ENCODE peak calls at places on chromosome 3, in five cellular contexts. G is fibroblast of lung, X is adrenal gland, J is ovary, H is heart left ventricle. C is an unnamed sample.

GRCh38 chr3:57691411-57692133 is 1.3 kb downstream of the DENND6A start:
- DNase-seq in G (peak), X (no peak), J (peak), H (no peak), C (no peak)

GRCh38 chr3:9681723-9682081 is 21.9 kb upstream of the CPNE9 start:
- DNase-seq in G (no peak), X (peak), J (no peak), H (no peak), C (no peak)

GRCh38 chr3:127159547-127159946 is 33.4 kb upstream of the PRR23E start:
- DNase-seq in G (no peak), X (no peak), J (no peak), H (no peak), C (peak)

GRCh38 chr3:58866079-58866478 is 183.7 kb downstream of the CFAP20DC start:
- DNase-seq in G (no peak), X (no peak), J (no peak), H (no peak), C (no peak)

GRCh38 chr3:183991403-183991802 is 26.3 kb downstream of the ABCC5 start:
- DNase-seq in G (no peak), X (no peak), J (no peak), H (no peak), C (no peak)

GRCh38 chr3:54046677-54047214 is 75.6 kb upstream of the CACNA2D3 start:
- DNase-seq in G (peak), X (peak), J (peak), H (peak), C (no peak)

GRCh38 chr3:99921986-99922385 is 104.3 kb downstream of the CMSS1 start:
- DNase-seq in G (peak), X (no peak), J (no peak), H (no peak), C (no peak)

GRCh38 chr3:190058486-190059241 is 62.0 kb downstream of the P3H2 start:
- DNase-seq in G (no peak), X (no peak), J (no peak), H (no peak), C (no peak)

GRCh38 chr3:190303887-190304286 is 18.4 kb downstream of the CLDN1 start:
- DNase-seq in G (no peak), X (no peak), J (no peak), H (no peak), C (no peak)

GRCh38 chr3:188446791-188447190 is 292.8 kb downstream of the LPP start:
- DNase-seq in G (no peak), X (no peak), J (no peak), H (no peak), C (no peak)

GRCh38 chr3:81743096-81744025 is 18.1 kb downstream of the GBE1 start:
- DNase-seq in G (peak), X (no peak), J (no peak), H (no peak), C (no peak)

GRCh38 chr3:161914703-161915102 is 418.1 kb downstream of the OTOL1 start:
- DNase-seq in G (peak), X (peak), J (peak), H (no peak), C (peak)

GRCh38 chr3:171039674-171040073 is 13.2 kb upstream of the SLC2A2 start:
- DNase-seq in G (no peak), X (no peak), J (no peak), H (peak), C (no peak)

GRCh38 chr3:9951962-9952805 is at the start of gene PRRT3:
- DNase-seq in G (peak), X (peak), J (no peak), H (no peak), C (peak)

GRCh38 chr3:175005881-175006280 is 146.7 kb downstream of the NAALADL2 start:
- DNase-seq in G (peak), X (no peak), J (no peak), H (no peak), C (no peak)

GRCh38 chr3:135248217-135248616 is 453.2 kb downstream of the EPHB1 start:
- DNase-seq in G (no peak), X (no peak), J (no peak), H (no peak), C (no peak)

GRCh38 chr3:28542351-28542750 is 193.7 kb upstream of the AZI2 start:
- DNase-seq in G (no peak), X (no peak), J (no peak), H (no peak), C (no peak)

GRCh38 chr3:53680026-53680425 is 166.2 kb downstream of the CHDH start:
- DNase-seq in G (peak), X (no peak), J (peak), H (peak), C (no peak)

GRCh38 chr3:138383715-138384114 is 35.3 kb downstream of the MRAS start:
- DNase-seq in G (no peak), X (no peak), J (no peak), H (no peak), C (no peak)

DNA sequence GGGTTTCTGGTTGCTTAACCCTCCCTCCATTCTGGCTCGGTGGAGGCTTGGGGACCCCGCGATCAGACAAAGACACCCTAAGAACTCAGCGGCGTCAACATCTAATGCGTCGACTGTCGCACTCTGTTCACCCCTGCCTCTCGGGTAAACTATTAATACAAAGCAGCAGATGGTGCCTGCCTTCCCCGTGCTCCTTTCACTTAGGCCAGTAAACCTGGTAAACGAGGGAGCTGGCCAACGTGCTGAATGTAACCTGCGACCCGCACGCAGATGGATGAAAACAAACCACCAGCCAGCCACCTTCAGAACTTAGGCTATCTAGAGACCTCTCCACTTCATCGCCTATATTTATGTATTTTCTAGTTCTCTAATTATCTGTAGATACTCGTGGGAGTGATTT is 848 bp upstream of the CADPS start:
- DNase-seq in G (peak), X (peak), J (peak), H (peak), C (peak)
- H3K4me3 ChIP-seq in G (no peak), X (no peak), J (no peak), H (no peak), C (peak)

GRCh38 chr3:13658681-13659080 is 109.8 kb downstream of the FBLN2 start:
- DNase-seq in G (no peak), X (no peak), J (no peak), H (no peak), C (no peak)
- H3K4me3 ChIP-seq in G (no peak), X (no peak), J (no peak), H (no peak), C (no peak)

DNA sequence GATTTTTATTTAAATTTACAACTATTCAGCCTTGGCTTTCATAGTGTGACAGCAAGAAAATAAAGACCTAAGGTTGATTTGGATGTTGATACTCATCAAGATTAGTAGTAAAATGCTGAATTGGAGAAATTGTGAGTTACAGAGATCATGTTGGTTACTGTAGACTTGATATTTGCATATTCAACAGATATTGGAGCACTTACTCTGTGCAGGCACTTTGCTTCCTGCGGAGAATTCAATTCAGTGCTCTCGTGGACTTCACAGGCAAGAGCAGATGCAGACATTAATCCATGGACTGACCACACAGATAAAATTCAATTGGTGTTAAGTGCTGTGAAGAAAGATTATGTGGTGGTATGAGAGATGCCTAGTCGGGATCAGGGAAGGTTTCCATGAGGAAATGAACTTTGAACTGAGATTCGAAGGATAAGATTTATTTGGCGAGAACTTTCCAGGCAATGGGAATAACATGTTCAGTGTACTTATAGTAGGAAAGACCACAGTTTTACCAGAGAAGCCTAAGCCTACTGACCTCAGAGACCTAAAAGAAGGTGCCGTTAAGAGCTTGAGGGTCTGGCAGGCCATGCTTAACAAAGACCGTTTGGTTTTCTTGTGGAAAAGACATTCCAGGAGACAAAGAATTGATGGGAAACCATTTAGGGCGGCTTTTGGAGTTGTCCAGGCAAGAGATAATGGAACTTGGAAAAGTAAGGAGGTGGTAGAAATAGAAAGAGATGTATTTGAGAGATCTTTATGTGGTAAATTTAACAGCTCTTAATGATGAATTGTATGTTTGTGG is 4.3 kb downstream of the SELENOT start:
- DNase-seq in G (no peak), X (no peak), J (no peak), H (no peak), C (no peak)
- H3K4me3 ChIP-seq in G (no peak), X (no peak), J (no peak), H (no peak), C (no peak)

DNA sequence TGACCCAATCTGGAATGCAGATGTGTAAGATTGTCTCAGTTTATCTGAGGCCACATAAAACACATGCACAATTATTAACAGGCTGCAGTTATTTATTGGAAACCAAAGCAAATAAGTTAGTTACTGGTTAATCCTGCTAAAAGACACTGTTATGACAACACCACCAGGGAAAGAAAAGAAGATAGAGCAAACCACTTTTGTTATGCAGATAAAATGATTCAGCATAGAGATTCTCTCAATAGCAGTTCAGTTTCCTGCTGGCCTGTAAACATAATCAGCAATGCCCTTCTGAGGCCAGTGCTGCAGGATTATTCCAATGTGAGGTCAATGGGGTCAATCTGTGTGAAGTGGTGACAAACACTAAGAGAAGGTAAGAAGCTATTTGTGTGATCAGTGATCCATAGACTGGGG is 244.4 kb downstream of the ZBTB20 start:
- DNase-seq in G (no peak), X (no peak), J (no peak), H (no peak), C (peak)
- H3K4me3 ChIP-seq in G (no peak), X (no peak), J (no peak), H (no peak), C (no peak)

DNA sequence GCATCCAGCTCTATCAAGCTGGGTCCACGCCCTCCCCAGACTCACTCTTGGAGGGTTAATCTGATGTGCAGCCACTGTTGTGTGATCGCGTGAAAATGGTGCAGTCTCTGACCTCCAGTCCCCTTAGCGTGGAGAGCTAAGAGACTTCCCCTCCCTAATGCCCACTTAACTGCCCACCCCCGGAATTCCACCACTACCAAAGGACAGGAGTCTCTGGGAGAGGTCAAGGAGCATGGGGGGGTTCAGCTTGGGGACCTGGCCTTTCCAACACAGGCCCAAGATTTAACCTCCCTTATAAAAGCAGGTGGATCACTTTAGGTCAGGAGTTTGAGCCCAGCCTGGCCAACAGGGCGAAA is 48.8 kb downstream of the CCDC12 start:
- DNase-seq in G (no peak), X (no peak), J (no peak), H (no peak), C (no peak)
- H3K4me3 ChIP-seq in G (no peak), X (no peak), J (no peak), H (no peak), C (no peak)

GRCh38 chr3:4581905-4582611 is 88.9 kb downstream of the ITPR1 start:
- DNase-seq in G (no peak), X (no peak), J (no peak), H (no peak), C (no peak)
- H3K4me3 ChIP-seq in G (no peak), X (no peak), J (no peak), H (no peak), C (no peak)

GRCh38 chr3:15819043-15819442 is 21.3 kb upstream of the ANKRD28 start:
- DNase-seq in G (no peak), X (no peak), J (no peak), H (no peak), C (no peak)
- H3K4me3 ChIP-seq in G (no peak), X (no peak), J (no peak), H (no peak), C (no peak)

GRCh38 chr3:129836381-129837056 is 57.0 kb downstream of the TMCC1 start:
- DNase-seq in G (no peak), X (no peak), J (no peak), H (no peak), C (peak)
- H3K4me3 ChIP-seq in G (no peak), X (no peak), J (no peak), H (no peak), C (no peak)

DNA sequence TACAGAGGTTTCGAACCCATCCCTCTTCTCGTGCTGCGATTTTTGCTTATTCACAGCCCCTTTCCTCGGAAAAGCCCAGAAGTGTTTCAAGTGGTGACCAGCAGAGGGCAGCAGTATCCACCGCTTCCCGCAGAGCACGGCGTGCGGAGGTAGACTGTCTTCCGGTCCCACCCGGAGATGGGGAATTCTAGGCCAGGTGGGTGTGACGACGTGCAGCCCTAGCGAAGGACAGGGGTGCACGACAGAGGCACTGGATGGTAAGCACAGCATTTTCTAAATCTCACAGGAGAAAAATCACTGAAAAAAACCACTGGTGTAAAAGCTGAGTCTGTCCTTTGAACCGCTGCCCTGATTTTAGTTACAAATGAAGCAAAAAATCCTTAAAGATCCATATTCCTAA is 7.4 kb upstream of the PSMD6 start:
- DNase-seq in G (peak), X (peak), J (peak), H (peak), C (peak)
- H3K4me3 ChIP-seq in G (peak), X (no peak), J (no peak), H (peak), C (no peak)